ENCODE peak calls at places on chromosomes 16 and 17, in four cellular contexts. A is Peyer's patch, J is uterus, D is endodermal cell. W is an unnamed sample.

GRCh38 chr16:27330542-27330941 is 16.8 kb downstream of the IL4R start:
- DNase-seq in A (peak; percentile 76), J (peak; percentile 95), D (peak; percentile 71), W (peak; percentile 94)

GRCh38 chr17:50133769-50134099 is 3.8 kb upstream of the SAMD14 start:
- DNase-seq in A (no peak), J (no peak), D (peak; percentile 74), W (no peak)

GRCh38 chr16:50607051-50607431 is 58.8 kb downstream of the NKD1 start:
- DNase-seq in A (no peak), J (no peak), D (no peak), W (no peak)

GRCh38 chr17:37050905-37051304 is 102.2 kb downstream of the AATF start:
- DNase-seq in A (no peak), J (no peak), D (peak; percentile 69), W (no peak)

GRCh38 chr17:58283674-58284612 is 3.2 kb upstream of the MPO start:
- DNase-seq in A (no peak), J (no peak), D (no peak), W (peak; percentile 43)

GRCh38 chr17:50918933-50919296 is 52.8 kb upstream of the TOB1 start:
- DNase-seq in A (peak; percentile 74), J (no peak), D (no peak), W (no peak)

GRCh38 chr17:13643196-13643595 is 41.5 kb upstream of the HS3ST3A1 start:
- DNase-seq in A (no peak), J (no peak), D (no peak), W (no peak)

GRCh38 chr16:53892155-53892554 is 188.2 kb downstream of the FTO start:
- DNase-seq in A (peak; percentile 59), J (peak; percentile 28), D (peak; percentile 81), W (no peak)

GRCh38 chr17:6072157-6072556 is 2.0 kb downstream of the WSCD1 start:
- DNase-seq in A (no peak), J (no peak), D (no peak), W (no peak)

GRCh38 chr17:80080081-80080480 is 21.3 kb upstream of the GAA start:
- DNase-seq in A (no peak), J (no peak), D (no peak), W (no peak)

GRCh38 chr17:17712268-17712924 is 31.1 kb downstream of the RAI1 start:
- DNase-seq in A (no peak), J (no peak), D (no peak), W (no peak)

GRCh38 chr17:5545051-5545987 is 39.0 kb downstream of the NLRP1 start:
- DNase-seq in A (no peak), J (no peak), D (no peak), W (peak; percentile 28)

GRCh38 chr16:5900046-5900445 is 802.5 kb upstream of the EEF2KMT start:
- DNase-seq in A (no peak), J (no peak), D (no peak), W (no peak)

GRCh38 chr17:81966343-81967243 is 5.6 kb upstream of the NOTUM start:
- DNase-seq in A (peak; percentile 80), J (no peak), D (peak; percentile 83), W (no peak)

DNA sequence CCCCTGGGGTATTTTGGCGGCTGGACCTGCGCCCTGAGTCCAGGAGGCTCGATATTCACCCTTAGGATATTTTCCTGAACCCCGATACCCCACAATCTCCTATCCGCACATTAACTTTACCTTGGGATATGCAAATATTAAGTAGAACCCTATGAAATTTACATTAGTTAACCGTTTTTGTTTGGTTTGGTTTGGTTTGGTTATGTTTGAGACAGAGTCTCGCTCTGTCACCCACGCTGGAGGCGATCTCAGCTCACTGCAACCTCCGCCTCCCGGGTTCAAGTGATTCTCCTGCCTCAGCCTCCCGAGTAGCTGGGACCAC is 9.3 kb upstream of the NAGS start:
- DNase-seq in A (no peak), J (no peak), D (no peak), W (no peak)
- H3K4me3 ChIP-seq in A (no peak overlapping the region), J (no peak overlapping the region), D (peak overlapping the region; percentile 56), W (no peak overlapping the region)

GRCh38 chr16:48295493-48296281 is 48.3 kb upstream of the ABCC11 start:
- DNase-seq in A (no peak), J (no peak), D (no peak), W (no peak)
- H3K9me3 ChIP-seq in A (no peaks in the 10 kb centered on the region), J (no peaks in the 10 kb centered on the region), D (peaks cover 14% of the 10 kb centered on the region), W (no peaks in the 10 kb centered on the region)

GRCh38 chr17:1494203-1494602 is 1.7 kb upstream of the MYO1C start:
- DNase-seq in A (no peak), J (no peak), D (no peak), W (no peak)
- H3K4me1 ChIP-seq in A (peaks cover 7% of the 10 kb centered on the region), J (no peaks in the 10 kb centered on the region), D (no peaks in the 10 kb centered on the region), W (no peaks in the 10 kb centered on the region)

GRCh38 chr17:3693099-3693498 is 2.9 kb downstream of the P2RX5 start:
- DNase-seq in A (no peak), J (no peak), D (no peak), W (no peak)

GRCh38 chr17:3695723-3696411 is at the start of gene P2RX5:
- DNase-seq in A (peak; percentile 86), J (no peak), D (peak; percentile 94), W (no peak)

GRCh38 chr17:3697157-3697515 is 1.2 kb upstream of the P2RX5 start:
- DNase-seq in A (no peak), J (no peak), D (no peak), W (no peak)

GRCh38 chr17:3693829-3694231 is 2.1 kb downstream of the P2RX5 start:
- DNase-seq in A (peak; percentile 80), J (no peak), D (no peak), W (no peak)

GRCh38 chr17:3695129-3695722 is 729 bp downstream of the P2RX5 start:
- DNase-seq in A (no peak), J (no peak), D (peak; percentile 62), W (no peak)
- H3K4me3 ChIP-seq in A (peak overlapping the region; percentile 60), J (peak overlapping the region; percentile 28), D (peak overlapping the region; percentile 58), W (peak overlapping the region; percentile 56)

W was measured in right atrium auricular region.